ENCODE peak calls at places on chromosomes 4 and X, in eight cellular contexts. V, Y, L, W, U, P, Z and K are unnamed samples.

GRCh38 chrX:85963736-85964135 is 83.6 kb downstream of the CHM start:
- DNase-seq in V (no peak), Y (peak; percentile 66), L (no peak), W (no peak), U (peak; percentile 65), P (peak; percentile 80), Z (peak; percentile 76), K (peak; percentile 64)

GRCh38 chr4:15765910-15766703 is 12.0 kb upstream of the CD38 start:
- DNase-seq in V (no peak), Y (no peak), L (no peak), W (peak; percentile 47), U (no peak), P (no peak), Z (no peak), K (no peak)

GRCh38 chr4:38275331-38275821 is 315.2 kb downstream of the PTTG2 start:
- DNase-seq in V (no peak), Y (no peak), L (no peak), W (peak; percentile 36), U (no peak), P (no peak), Z (peak; percentile 11), K (no peak)

GRCh38 chr4:24274401-24275035 is 309.8 kb downstream of the DHX15 start:
- DNase-seq in V (no peak), Y (peak; percentile 90), L (no peak), W (no peak), U (peak; percentile 14), P (peak; percentile 82), Z (peak; percentile 91), K (peak; percentile 11)

GRCh38 chr4:149292422-149293055 is 523.1 kb downstream of the IQCM start:
- DNase-seq in V (no peak), Y (no peak), L (no peak), W (no peak), U (no peak), P (peak; percentile 12), Z (peak; percentile 2), K (no peak)

GRCh38 chr4:128812360-128812958 is 3.0 kb downstream of the JADE1 start:
- DNase-seq in V (no peak), Y (peak; percentile 72), L (peak; percentile 48), W (no peak), U (peak; percentile 66), P (peak; percentile 73), Z (peak; percentile 81), K (peak; percentile 74)

GRCh38 chrX:23570674-23571343 is 96.5 kb upstream of the PRDX4 start:
- DNase-seq in V (no peak), Y (peak; percentile 11), L (no peak), W (no peak), U (no peak), P (no peak), Z (peak; percentile 11), K (no peak)

GRCh38 chr4:163607292-163607691 is 112.8 kb downstream of the TMA16 start:
- DNase-seq in V (no peak), Y (peak; percentile 13), L (no peak), W (no peak), U (no peak), P (no peak), Z (peak; percentile 22), K (no peak)

GRCh38 chr4:185247151-185247550 is 37.8 kb downstream of the SNX25 start:
- DNase-seq in V (no peak), Y (peak; percentile 29), L (no peak), W (no peak), U (no peak), P (peak; percentile 16), Z (peak; percentile 36), K (no peak)

GRCh38 chr4:77036206-77036605 is 39.6 kb downstream of the CCNI start:
- DNase-seq in V (no peak), Y (peak; percentile 98), L (no peak), W (no peak), U (peak; percentile 92), P (peak; percentile 96), Z (peak; percentile 97), K (peak; percentile 98)

GRCh38 chr4:98663226-98664006 is 5.0 kb upstream of the TSPAN5 start:
- DNase-seq in V (no peak), Y (no peak), L (no peak), W (no peak), U (no peak), P (no peak), Z (no peak), K (no peak)

GRCh38 chr4:143352052-143352451 is 15.4 kb downstream of the GAB1 start:
- DNase-seq in V (no peak), Y (peak; percentile 36), L (no peak), W (peak; percentile 61), U (no peak), P (peak; percentile 23), Z (peak; percentile 49), K (no peak)

GRCh38 chr4:143353797-143354196 is 17.1 kb downstream of the GAB1 start:
- DNase-seq in V (no peak), Y (no peak), L (no peak), W (no peak), U (no peak), P (no peak), Z (no peak), K (no peak)

GRCh38 chr4:143352720-143353119 is 16.0 kb downstream of the GAB1 start:
- DNase-seq in V (no peak), Y (peak; percentile 23), L (no peak), W (no peak), U (no peak), P (no peak), Z (peak; percentile 45), K (no peak)

GRCh38 chr4:143348233-143349077 is 11.8 kb downstream of the GAB1 start:
- DNase-seq in V (no peak), Y (no peak), L (no peak), W (peak; percentile 57), U (no peak), P (no peak), Z (no peak), K (no peak)

DNA sequence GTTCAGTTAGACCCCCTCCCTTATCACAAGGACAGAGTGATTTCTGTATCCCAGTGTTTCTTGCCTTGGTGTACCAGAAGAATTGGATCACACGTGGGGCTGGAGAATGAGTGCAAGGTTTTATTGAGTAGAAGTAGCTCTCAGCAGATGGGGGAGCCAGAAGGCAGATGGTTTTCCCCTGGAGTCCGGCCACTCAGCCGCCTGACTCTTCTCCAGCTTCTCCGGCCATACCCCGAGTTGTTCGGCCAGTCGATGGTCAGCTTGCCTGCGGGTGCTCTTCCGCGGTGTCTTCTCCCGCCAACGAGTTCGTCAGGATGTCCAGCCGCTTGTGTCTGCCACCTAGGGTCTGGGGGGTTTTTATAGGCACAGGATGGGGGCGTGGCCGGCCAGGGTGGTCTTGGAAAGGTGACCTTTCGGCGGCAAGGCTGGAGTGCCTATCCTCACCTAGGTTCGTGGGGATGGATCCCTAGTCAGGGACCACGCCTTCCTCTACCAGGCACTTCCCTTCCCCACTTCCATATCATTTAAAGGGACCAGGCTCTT is 14.5 kb downstream of the GAB1 start:
- DNase-seq in V (no peak), Y (no peak), L (no peak), W (no peak), U (no peak), P (no peak), Z (no peak), K (no peak)
- H3K4me3 ChIP-seq in V (no peak overlapping the region), Y (no peak overlapping the region), L (no peak overlapping the region), W (no peak overlapping the region), U (no peak overlapping the region), P (no peak overlapping the region), Z (no peak overlapping the region), K (no peak overlapping the region)

GRCh38 chr4:84472154-84472553 is 26.9 kb downstream of the NKX6-1 start:
- DNase-seq in V (no peak), Y (no peak), L (no peak), W (no peak), U (no peak), P (no peak), Z (no peak), K (no peak)

GRCh38 chr4:84474107-84474506 is 25.0 kb downstream of the NKX6-1 start:
- DNase-seq in V (no peak), Y (no peak), L (no peak), W (no peak), U (no peak), P (no peak), Z (no peak), K (no peak)

GRCh38 chr4:84467601-84468000 is 31.5 kb downstream of the NKX6-1 start:
- DNase-seq in V (no peak), Y (no peak), L (no peak), W (no peak), U (no peak), P (no peak), Z (no peak), K (no peak)

DNA sequence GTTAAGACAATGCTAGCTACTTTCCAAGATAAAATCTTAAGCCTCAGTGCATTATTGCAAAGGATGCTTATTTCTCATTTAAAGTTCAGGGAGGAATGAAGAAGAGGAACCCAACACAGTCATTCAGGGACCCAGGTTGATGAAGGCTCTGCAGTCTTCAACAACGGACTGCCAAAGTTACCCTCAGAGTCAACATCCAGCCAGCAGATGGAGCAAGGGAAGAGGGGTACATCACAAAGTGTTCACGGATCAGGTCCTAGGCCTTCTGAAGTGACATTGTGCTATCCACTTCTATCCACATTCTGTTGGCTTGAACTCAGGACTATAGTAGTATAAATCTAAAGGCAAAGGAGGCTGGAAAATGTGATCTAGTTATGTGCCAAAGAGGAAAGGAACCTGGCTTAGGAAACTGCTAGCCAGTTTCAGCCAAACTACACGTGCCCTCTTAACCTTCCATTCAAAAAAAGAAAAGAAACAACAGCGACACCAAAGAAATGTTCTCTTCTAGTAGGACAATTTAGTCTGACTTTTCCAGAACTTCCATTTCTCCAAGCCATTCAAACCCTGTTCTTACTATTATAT is 28.8 kb downstream of the NKX6-1 start:
- DNase-seq in V (no peak), Y (no peak), L (no peak), W (no peak), U (no peak), P (peak; percentile 10), Z (no peak), K (no peak)
- TF ChIP-seq CTCF in V (no peak), Y (no peak), L (peak; percentile 38), W (no peak), U (peak; percentile 41), P (peak; percentile 30), Z (peak; percentile 9), K (peak; percentile 41)

DNA sequence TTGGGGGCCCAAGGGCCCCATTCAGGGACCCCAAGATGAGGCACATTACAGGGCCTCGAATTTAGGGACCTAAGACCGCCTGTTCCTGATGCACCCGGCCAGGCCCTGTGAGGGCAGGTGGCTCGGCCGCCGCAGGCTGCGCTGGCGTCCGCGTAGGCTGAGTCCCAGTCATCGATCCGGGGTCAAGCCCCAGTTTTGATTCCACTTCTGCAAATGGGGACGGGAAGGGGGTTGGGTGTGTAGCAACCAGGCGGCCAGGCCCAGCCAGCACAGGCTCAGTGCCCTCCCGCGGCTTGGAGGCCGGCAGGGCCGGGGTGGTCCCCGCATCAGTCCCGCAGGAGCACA is 327 bp downstream of the PNPLA4 start:
- DNase-seq in V (no peak), Y (no peak), L (no peak), W (no peak), U (no peak), P (no peak), Z (no peak), K (no peak)
- H3K4me3 ChIP-seq in V (peak overlapping the region; percentile 38), Y (peak overlapping the region; percentile 80), L (no peak overlapping the region), W (peak overlapping the region; percentile 24), U (peak overlapping the region; percentile 68), P (peak overlapping the region; percentile 71), Z (peak overlapping the region; percentile 59), K (peak overlapping the region; percentile 59)

DNA sequence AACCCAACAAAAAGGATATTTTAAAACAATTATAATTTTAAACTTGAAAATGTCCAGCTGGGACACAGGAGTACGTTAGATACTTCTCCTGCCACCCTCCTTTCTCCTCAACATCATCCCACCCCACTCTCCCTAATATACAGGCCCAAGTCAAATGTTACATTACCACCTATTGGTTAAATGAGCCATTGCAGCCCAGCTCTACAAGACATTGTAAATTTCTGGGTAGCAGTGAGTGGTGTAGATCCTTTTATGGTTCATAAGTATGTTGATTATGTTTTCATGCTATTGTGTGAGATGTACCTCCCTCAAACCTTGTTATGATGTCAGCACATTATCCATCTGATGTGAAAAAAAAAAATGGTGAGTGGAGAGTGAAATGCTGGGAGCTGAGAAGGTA is 187.1 kb upstream of the BCOR start:
- DNase-seq in V (no peak), Y (no peak), L (no peak), W (no peak), U (no peak), P (no peak), Z (no peak), K (no peak)
- TF ChIP-seq CTCF in V (no peak), Y (no peak), L (no peak), W (no peak), U (no peak), P (no peak), Z (no peak), K (no peak)